ENCODE peak calls at places on chromosomes 7 and 10, in six cellular contexts. O, N, Z, K, T and X are unnamed samples.
A peak's percentile ranks its signal among the peaks of the same experiment; 100 is the strongest.

GRCh38 chr7:88095-88926 is 104.1 kb upstream of the FAM20C start:
- DNase-seq in O (no peak), N (no peak), Z (no peak), K (no peak), T (no peak), X (no peak)

GRCh38 chr7:148503900-148504487 is 86.6 kb upstream of the C7orf33 start:
- DNase-seq in O (no peak), N (peak; percentile 52), Z (no peak), K (no peak), T (no peak), X (no peak)

GRCh38 chr7:28020302-28020940 is 160.2 kb downstream of the JAZF1 start:
- DNase-seq in O (peak; percentile 10), N (peak; percentile 90), Z (peak; percentile 58), K (peak; percentile 59), T (peak; percentile 74), X (peak; percentile 55)

GRCh38 chr7:51357821-51358220 is 41.2 kb upstream of the COBL start:
- DNase-seq in O (no peak), N (no peak), Z (no peak), K (no peak), T (no peak), X (no peak)

GRCh38 chr10:77401681-77402080 is 235.9 kb downstream of the KCNMA1 start:
- DNase-seq in O (no peak), N (no peak), Z (no peak), K (peak; percentile 73), T (no peak), X (no peak)

GRCh38 chr7:20541615-20542349 is 73.7 kb upstream of the ABCB5 start:
- DNase-seq in O (no peak), N (no peak), Z (no peak), K (no peak), T (no peak), X (no peak)

GRCh38 chr7:39949980-39950472 is at the start of gene CDK13:
- DNase-seq in O (peak; percentile 86), N (peak; percentile 82), Z (peak; percentile 83), K (peak; percentile 86), T (peak; percentile 85), X (peak; percentile 77)

GRCh38 chr7:83547526-83547925 is 101.4 kb downstream of the SEMA3E start:
- DNase-seq in O (no peak), N (peak; percentile 50), Z (no peak), K (peak; percentile 45), T (no peak), X (peak; percentile 72)

GRCh38 chr7:131076032-131076431 is 251.6 kb upstream of the MKLN1 start:
- DNase-seq in O (no peak), N (peak; percentile 57), Z (no peak), K (no peak), T (no peak), X (no peak)

GRCh38 chr10:131851332-131851731 is 49.5 kb upstream of the PPP2R2D start:
- DNase-seq in O (no peak), N (no peak), Z (no peak), K (no peak), T (peak; percentile 34), X (no peak)

GRCh38 chr10:10516731-10517130 is 500.9 kb upstream of the CELF2 start:
- DNase-seq in O (no peak), N (no peak), Z (no peak), K (no peak), T (no peak), X (no peak)

GRCh38 chr10:11875499-11876281 is 52.5 kb downstream of the PROSER2 start:
- DNase-seq in O (no peak), N (peak; percentile 91), Z (peak; percentile 89), K (peak; percentile 92), T (peak; percentile 83), X (peak; percentile 96)

GRCh38 chr7:158732483-158733219 is 28.0 kb upstream of the NCAPG2 start:
- DNase-seq in O (no peak), N (no peak), Z (no peak), K (peak; percentile 14), T (no peak), X (no peak)

GRCh38 chr10:42935466-42935865 is 141.4 kb upstream of the RET start:
- DNase-seq in O (no peak), N (no peak), Z (no peak), K (no peak), T (no peak), X (no peak)

GRCh38 chr10:76152186-76152585 is 720.8 kb downstream of the LRMDA start:
- DNase-seq in O (no peak), N (no peak), Z (no peak), K (no peak), T (no peak), X (no peak)

GRCh38 chr7:2635148-2635668 is 3.4 kb downstream of the TTYH3 start:
- DNase-seq in O (no peak), N (no peak), Z (no peak), K (no peak), T (no peak), X (no peak)

GRCh38 chr7:101618207-101618839 is 10.8 kb downstream of the MYL10 start:
- DNase-seq in O (no peak), N (no peak), Z (no peak), K (no peak), T (no peak), X (no peak)

GRCh38 chr10:68506406-68506805 is 20.9 kb downstream of the SLC25A16 start:
- DNase-seq in O (no peak), N (peak; percentile 35), Z (no peak), K (no peak), T (no peak), X (no peak)

GRCh38 chr10:27242951-27243551 is 2.5 kb upstream of the ACBD5 start:
- DNase-seq in O (peak; percentile 70), N (peak; percentile 81), Z (peak; percentile 65), K (peak; percentile 71), T (peak; percentile 78), X (peak; percentile 50)

GRCh38 chr7:41027428-41028115 is 675.3 kb downstream of the INHBA start:
- DNase-seq in O (no peak), N (peak; percentile 83), Z (no peak), K (no peak), T (no peak), X (no peak)

GRCh38 chr10:29389935-29390334 is 101.1 kb downstream of the LYZL1 start:
- DNase-seq in O (no peak), N (no peak), Z (no peak), K (no peak), T (no peak), X (no peak)

GRCh38 chr10:102752934-102753664 is 9.4 kb downstream of the WBP1L start:
- DNase-seq in O (no peak), N (peak; percentile 81), Z (no peak), K (no peak), T (no peak), X (no peak)

GRCh38 chr7:105934577-105935185 is 28.4 kb upstream of the CDHR3 start:
- DNase-seq in O (no peak), N (peak; percentile 80), Z (no peak), K (peak; percentile 61), T (no peak), X (peak; percentile 56)

GRCh38 chr7:94559972-94560371 is 50.4 kb downstream of the CASD1 start:
- DNase-seq in O (no peak), N (no peak), Z (no peak), K (no peak), T (no peak), X (no peak)
- H3K27ac ChIP-seq in O (no peak overlapping the region), N (no peak overlapping the region), Z (no peak overlapping the region), K (no peak overlapping the region), T (no peak overlapping the region), X (no peak overlapping the region)

GRCh38 chr7:107980171-107980570 is 22.8 kb downstream of the LAMB1 start:
- DNase-seq in O (no peak), N (no peak), Z (no peak), K (no peak), T (no peak), X (no peak)

GRCh38 chr7:107980671-107981190 is 22.2 kb downstream of the LAMB1 start:
- DNase-seq in O (no peak), N (no peak), Z (no peak), K (no peak), T (no peak), X (no peak)

GRCh38 chr7:107981466-107981865 is 21.5 kb downstream of the LAMB1 start:
- DNase-seq in O (no peak), N (no peak), Z (no peak), K (no peak), T (no peak), X (no peak)

GRCh38 chr7:107982918-107983389 is 20.0 kb downstream of the LAMB1 start:
- DNase-seq in O (no peak), N (no peak), Z (no peak), K (no peak), T (no peak), X (no peak)

DNA sequence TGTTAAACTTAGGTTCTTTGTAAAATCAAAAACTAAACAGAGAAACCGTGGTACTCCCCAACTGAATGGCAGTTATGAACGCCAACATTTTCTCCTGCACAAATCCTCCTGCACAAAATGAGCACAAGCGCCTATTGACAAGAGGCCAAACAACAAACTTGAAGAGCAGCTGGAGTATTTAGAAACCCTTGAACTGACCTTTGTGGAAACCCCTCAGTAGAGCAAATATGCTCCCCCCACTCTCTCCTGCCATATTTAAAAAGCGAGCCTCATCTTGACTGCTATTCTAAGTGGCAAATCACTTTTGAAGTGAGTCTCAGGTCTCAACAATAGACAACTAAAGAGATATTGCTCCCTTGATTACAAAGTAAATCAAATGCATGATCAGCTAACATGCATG is 20.5 kb downstream of the LAMB1 start:
- DNase-seq in O (no peak), N (no peak), Z (no peak), K (no peak), T (no peak), X (no peak)
- H3K27ac ChIP-seq in O (no peak overlapping the region), N (no peak overlapping the region), Z (peak overlapping the region; percentile 74), K (no peak overlapping the region), T (no peak overlapping the region), X (peak overlapping the region; percentile 27)

DNA sequence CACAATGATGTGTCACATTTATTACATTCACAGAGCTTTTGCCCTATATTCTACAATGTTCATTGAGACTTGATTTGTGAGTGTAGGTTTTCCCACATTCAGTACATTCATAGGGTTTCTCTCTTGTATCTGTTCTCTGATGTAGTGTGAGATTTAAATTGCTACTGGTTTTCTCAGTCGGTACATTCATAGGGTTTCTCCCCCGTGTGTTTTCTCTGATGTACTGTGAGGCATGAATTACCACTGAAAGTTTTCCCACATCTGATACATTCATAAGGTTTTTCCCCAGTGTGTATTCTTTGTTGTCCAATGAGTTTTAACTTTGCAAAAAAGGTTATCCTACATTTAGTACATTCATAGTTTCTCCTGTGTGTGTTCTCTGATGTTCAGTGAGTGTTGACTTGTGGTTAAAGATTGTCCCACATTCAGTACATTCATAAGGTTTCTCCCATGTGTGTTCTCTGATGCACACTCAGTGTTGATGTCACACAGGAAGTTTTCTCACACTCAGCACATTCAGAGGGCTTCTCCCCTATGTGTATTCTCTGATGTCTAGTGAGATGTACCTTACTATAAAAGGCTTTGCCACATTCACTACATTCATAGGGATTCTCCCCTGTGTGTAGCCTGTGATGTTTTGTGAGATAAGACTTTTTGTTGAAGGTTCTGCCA is 63.0 kb downstream of the ZNF248 start:
- DNase-seq in O (no peak), N (no peak), Z (no peak), K (no peak), T (no peak), X (no peak)
- H3K27ac ChIP-seq in O (no peak overlapping the region), N (no peak overlapping the region), Z (no peak overlapping the region), K (no peak overlapping the region), T (no peak overlapping the region), X (no peak overlapping the region)

DNA sequence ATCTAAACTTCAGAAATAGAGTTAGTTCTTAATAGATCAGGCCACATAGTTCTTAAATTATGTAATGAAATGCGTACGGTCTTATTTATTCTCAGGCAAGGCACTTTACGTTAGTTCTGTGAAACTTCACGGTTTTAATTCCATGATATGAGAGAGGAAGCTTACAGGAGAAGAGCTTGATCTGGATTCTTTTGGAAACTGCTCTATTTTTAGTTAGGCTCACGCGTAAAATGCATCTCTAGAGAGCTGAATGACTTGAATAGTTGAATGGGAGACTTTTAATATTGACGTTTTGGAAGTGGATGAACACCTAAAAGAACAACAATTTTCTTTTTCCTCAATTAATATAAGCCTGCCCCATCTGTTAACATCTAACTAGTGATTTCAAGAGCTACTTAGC is 71.1 kb downstream of the PRKG1 start:
- DNase-seq in O (no peak), N (no peak), Z (no peak), K (no peak), T (no peak), X (no peak)
- H3K27ac ChIP-seq in O (no peak overlapping the region), N (no peak overlapping the region), Z (no peak overlapping the region), K (no peak overlapping the region), T (peak overlapping the region; percentile 44), X (no peak overlapping the region)